ENCODE peak calls at places on chromosomes 11 and 22, in nine cellular contexts. F is prostate gland, K is K562, U is breast epithelium, N is AG09319, Z is GM12865, Y is right lobe of liver, L is hepatocyte, R is cardiac muscle cell. V is an unnamed sample.
A peak's percentile ranks its signal among the peaks of the same experiment; 100 is the strongest.

GRCh38 chr22:29859976-29860766 is 22.1 kb upstream of the ASCC2 start:
- DNase-seq in Z (no peak), N (no peak), Y (no peak), K (no peak), R (no peak), L (no peak), F (no peak), U (no peak), V (no peak)

GRCh38 chr11:24134879-24135588 is 361.8 kb upstream of the LUZP2 start:
- DNase-seq in Y (no peak), L (no peak), K (no peak), R (no peak), F (no peak), N (no peak), U (no peak), Z (no peak), V (no peak)

GRCh38 chr11:130606781-130607511 is 158.5 kb downstream of the ADAMTS15 start:
- DNase-seq in R (peak; percentile 59), Y (no peak), Z (no peak), N (no peak), F (no peak), U (no peak), L (peak; percentile 48), K (no peak), V (no peak)

GRCh38 chr22:27153386-27153785 is 496.0 kb downstream of the MIAT start:
- DNase-seq in L (no peak), Y (no peak), Z (no peak), U (no peak), N (no peak), F (no peak), R (no peak), K (no peak), V (no peak)

GRCh38 chr11:17572359-17572690 is 25.3 kb downstream of the OTOG start:
- DNase-seq in R (no peak), N (no peak), U (no peak), F (no peak), Y (peak; percentile 15), K (no peak), Z (no peak), L (no peak), V (no peak)

GRCh38 chr11:59573216-59573615 is 42.4 kb downstream of the OSBP start:
- DNase-seq in R (peak; percentile 92), L (no peak), Z (no peak), U (no peak), F (no peak), K (no peak), Y (no peak), N (peak; percentile 67), V (no peak)

GRCh38 chr11:121389651-121390050 is 62.5 kb upstream of the SORL1 start:
- DNase-seq in K (no peak), Z (no peak), Y (no peak), R (peak; percentile 13), L (no peak), U (peak; percentile 52), N (no peak), F (peak; percentile 43), V (no peak)

GRCh38 chr11:55714982-55715888 is 53.2 kb downstream of the OR4C6 start:
- DNase-seq in U (no peak), L (no peak), K (peak; percentile 8), Y (no peak), R (no peak), F (no peak), Z (peak; percentile 42), N (no peak), V (no peak)

GRCh38 chr22:42962295-42963230 is 52.4 kb downstream of the PACSIN2 start:
- DNase-seq in N (no peak), R (peak; percentile 78), L (peak; percentile 73), Y (peak; percentile 45), F (peak; percentile 34), U (no peak), K (no peak), Z (no peak), V (no peak)

GRCh38 chr22:22691716-22692701 is 47.6 kb downstream of the GGTLC2 start:
- DNase-seq in K (no peak), L (peak; percentile 54), R (peak; percentile 46), Z (no peak), F (no peak), U (no peak), Y (no peak), N (no peak), V (no peak)

GRCh38 chr11:48675945-48676344 is 187.4 kb downstream of the OR4A47 start:
- DNase-seq in R (no peak), N (no peak), Z (no peak), Y (no peak), L (no peak), F (no peak), K (no peak), U (no peak), V (no peak)

DNA sequence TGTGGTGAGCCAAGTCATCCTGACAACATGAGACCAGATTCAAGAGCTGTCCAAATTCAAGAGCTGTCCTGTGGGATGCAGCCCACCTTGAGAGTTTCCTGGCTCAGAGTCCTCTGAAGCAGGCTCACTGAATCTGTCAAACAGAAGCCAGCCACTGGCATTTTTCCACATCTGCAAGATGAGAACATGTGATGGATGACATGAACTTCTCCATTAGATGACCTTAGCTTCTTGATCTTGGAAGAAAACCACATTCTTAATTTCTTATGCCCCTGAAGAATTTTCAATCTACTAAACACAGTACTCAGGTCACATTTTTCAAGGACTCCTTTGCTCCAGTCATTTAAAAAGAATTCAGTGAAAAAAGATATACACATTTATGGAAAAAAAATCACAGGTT is 291.0 kb downstream of the GUCY1A2 start:
- DNase-seq in U (no peak), F (no peak), N (no peak), L (no peak), Z (no peak), R (no peak), Y (no peak), K (no peak), V (no peak)
- TF ChIP-seq CTCF in U (no peak), F (no peak), N (no peak), L (no peak), Z (no peak), R (no peak), Y (no peak), K (no peak), V (no peak)

GRCh38 chr11:95611827-95612226 is 177.8 kb downstream of the FAM76B start:
- DNase-seq in K (no peak), Y (no peak), R (no peak), L (no peak), N (no peak), U (no peak), F (no peak), Z (no peak), V (no peak)
- TF ChIP-seq CTCF in K (no peak), Y (no peak), R (no peak), L (no peak), N (no peak), U (no peak), F (no peak), Z (no peak), V (no peak)

GRCh38 chr22:18091916-18092526 is 14.2 kb downstream of the PEX26 start:
- DNase-seq in R (peak; percentile 93), N (no peak), Y (peak; percentile 92), Z (peak; percentile 82), F (peak; percentile 62), K (no peak), U (peak; percentile 77), L (peak; percentile 71), V (no peak)
- TF ChIP-seq CTCF in R (peak; percentile 21), N (no peak), Y (peak; percentile 34), Z (no peak), F (peak; percentile 18), K (no peak), U (no peak), L (no peak), V (no peak)

GRCh38 chr11:99069831-99070444 is 49.2 kb downstream of the CNTN5 start:
- DNase-seq in Y (no peak), R (peak; percentile 43), Z (peak; percentile 63), F (no peak), N (no peak), U (peak; percentile 19), K (no peak), L (peak; percentile 49), V (peak; percentile 6)
- TF ChIP-seq CTCF in Y (no peak), R (no peak), Z (no peak), F (no peak), N (no peak), U (no peak), K (no peak), L (no peak), V (peak; percentile 71)